ENCODE peak calls at places on chromosomes 12 and 14, in four cellular contexts. Y is Right ventricle myocardium inferior, V is stomach, H is head of caudate nucleus. Q is an unnamed sample.
A peak's percentile ranks its signal among the peaks of the same experiment; 100 is the strongest.

GRCh38 chr14:36874396-36875138 is 212.9 kb downstream of the PAX9 start:
- DNase-seq in V (no peak), Y (no peak), H (no peak), Q (no peak)

GRCh38 chr12:58917699-58918334 is 2.5 kb downstream of the LRIG3 start:
- DNase-seq in V (no peak), H (no peak), Y (no peak), Q (no peak)

GRCh38 chr12:6161124-6161882 is 36.8 kb upstream of the VWF start:
- DNase-seq in H (no peak), V (no peak), Y (no peak), Q (no peak)

GRCh38 chr12:116532986-116533342 is 26.2 kb upstream of the MAP1LC3B2 start:
- DNase-seq in H (no peak), Y (no peak), V (no peak), Q (no peak)

GRCh38 chr12:2623472-2623871 is 171.3 kb upstream of the FKBP4 start:
- DNase-seq in Y (no peak), V (no peak), H (no peak), Q (no peak)

GRCh38 chr14:38211258-38211735 is 3.6 kb downstream of the SSTR1 start:
- DNase-seq in H (no peak), V (no peak), Y (peak; percentile 58), Q (no peak)

GRCh38 chr12:115798309-115798917 is 479.1 kb downstream of the MED13L start:
- DNase-seq in V (no peak), H (no peak), Y (no peak), Q (no peak)

GRCh38 chr12:103517161-103517560 is 21.4 kb upstream of the C12orf42 start:
- DNase-seq in H (no peak), Y (no peak), V (no peak), Q (no peak)

GRCh38 chr12:56565510-56566101 is 44.0 kb downstream of the RBMS2 start:
- DNase-seq in Y (peak; percentile 88), V (peak; percentile 55), H (no peak), Q (peak; percentile 64)

GRCh38 chr14:73457050-73457934 is 1.1 kb downstream of the NUMB start:
- DNase-seq in Y (peak; percentile 74), V (peak; percentile 45), H (no peak), Q (no peak)

GRCh38 chr14:69152181-69152943 is 557 bp downstream of the DCAF5 start:
- DNase-seq in H (no peak), Y (peak; percentile 72), V (no peak), Q (no peak)

GRCh38 chr12:57896437-57897201 is 44.7 kb upstream of the ATP23 start:
- DNase-seq in Y (peak; percentile 87), H (peak; percentile 85), V (peak; percentile 61), Q (no peak)

GRCh38 chr14:69266572-69267345 is 6.8 kb downstream of the GALNT16 start:
- DNase-seq in Y (no peak), H (no peak), V (no peak), Q (no peak)

Q was measured in smooth muscle cell of the brain vasculature.